ENCODE peak calls at places on chromosome 18, in seven cellular contexts. N, K, Y, M, A, O and J are unnamed samples.

GRCh38 chr18:12432196-12432595 is 24.5 kb downstream of the PRELID3A start:
- DNase-seq in A (no peak), Y (no peak), N (no peak), O (no peak), K (no peak), M (no peak), J (no peak)

GRCh38 chr18:52427521-52428175 is 87.7 kb downstream of the DCC start:
- DNase-seq in N (no peak), K (no peak), Y (no peak), A (no peak), M (no peak), O (no peak), J (no peak)

GRCh38 chr18:76428396-76429261 is 66.4 kb downstream of the ZNF516 start:
- DNase-seq in K (no peak), N (no peak), A (no peak), M (peak; percentile 85), Y (peak; percentile 21), O (peak; percentile 22), J (peak; percentile 44)

GRCh38 chr18:57223160-57223870 is 76.4 kb downstream of the BOD1L2 start:
- DNase-seq in N (no peak), M (no peak), K (peak; percentile 56), A (no peak), O (no peak), Y (peak; percentile 1), J (peak; percentile 9)

GRCh38 chr18:59769105-59769865 is 72.1 kb upstream of the CCBE1 start:
- DNase-seq in Y (peak; percentile 46), O (no peak), N (no peak), M (no peak), A (peak; percentile 42), K (peak; percentile 58), J (peak; percentile 83)

GRCh38 chr18:48994044-48994651 is 43.4 kb upstream of the SMAD7 start:
- DNase-seq in Y (peak; percentile 87), A (peak; percentile 84), N (peak; percentile 97), O (peak; percentile 87), M (no peak), K (no peak), J (peak; percentile 87)

GRCh38 chr18:48541026-48541746 is 2.4 kb downstream of the CTIF start:
- DNase-seq in N (no peak), K (peak; percentile 80), M (peak; percentile 80), O (peak; percentile 61), Y (peak; percentile 87), A (peak; percentile 76), J (peak; percentile 87)

GRCh38 chr18:12839526-12840196 is 44.4 kb downstream of the PTPN2 start:
- DNase-seq in Y (peak; percentile 34), O (no peak), M (no peak), N (no peak), K (peak; percentile 42), A (peak; percentile 31), J (peak; percentile 60)

GRCh38 chr18:72541871-72542690 is 2.1 kb downstream of the CBLN2 start:
- DNase-seq in A (no peak), K (no peak), Y (no peak), N (no peak), O (no peak), M (no peak), J (no peak)

GRCh38 chr18:55794288-55795052 is 206.5 kb upstream of the TCF4 start:
- DNase-seq in K (no peak), Y (peak; percentile 51), A (peak; percentile 49), O (no peak), M (no peak), N (no peak), J (peak; percentile 66)
- H3K4me3 ChIP-seq in K (no peak overlapping the region), Y (no peak overlapping the region), A (no peak overlapping the region), O (no peak overlapping the region), M (no peak overlapping the region), N (no peak overlapping the region), J (peak overlapping the region; percentile 18)

GRCh38 chr18:62876828-62877227 is 161.5 kb downstream of the PHLPP1 start:
- DNase-seq in O (no peak), N (no peak), A (peak; percentile 33), K (no peak), Y (peak; percentile 50), M (no peak), J (peak; percentile 19)

GRCh38 chr18:62875320-62875719 is 160.0 kb downstream of the PHLPP1 start:
- DNase-seq in Y (no peak), O (no peak), N (no peak), K (no peak), M (no peak), A (no peak), J (no peak)

GRCh38 chr18:62876106-62876505 is 160.8 kb downstream of the PHLPP1 start:
- DNase-seq in N (no peak), Y (peak; percentile 28), K (no peak), M (no peak), O (no peak), A (no peak), J (no peak)

GRCh38 chr18:62878305-62878704 is 163.0 kb downstream of the PHLPP1 start:
- DNase-seq in Y (no peak), A (no peak), N (no peak), O (no peak), M (no peak), K (no peak), J (peak; percentile 59)

DNA sequence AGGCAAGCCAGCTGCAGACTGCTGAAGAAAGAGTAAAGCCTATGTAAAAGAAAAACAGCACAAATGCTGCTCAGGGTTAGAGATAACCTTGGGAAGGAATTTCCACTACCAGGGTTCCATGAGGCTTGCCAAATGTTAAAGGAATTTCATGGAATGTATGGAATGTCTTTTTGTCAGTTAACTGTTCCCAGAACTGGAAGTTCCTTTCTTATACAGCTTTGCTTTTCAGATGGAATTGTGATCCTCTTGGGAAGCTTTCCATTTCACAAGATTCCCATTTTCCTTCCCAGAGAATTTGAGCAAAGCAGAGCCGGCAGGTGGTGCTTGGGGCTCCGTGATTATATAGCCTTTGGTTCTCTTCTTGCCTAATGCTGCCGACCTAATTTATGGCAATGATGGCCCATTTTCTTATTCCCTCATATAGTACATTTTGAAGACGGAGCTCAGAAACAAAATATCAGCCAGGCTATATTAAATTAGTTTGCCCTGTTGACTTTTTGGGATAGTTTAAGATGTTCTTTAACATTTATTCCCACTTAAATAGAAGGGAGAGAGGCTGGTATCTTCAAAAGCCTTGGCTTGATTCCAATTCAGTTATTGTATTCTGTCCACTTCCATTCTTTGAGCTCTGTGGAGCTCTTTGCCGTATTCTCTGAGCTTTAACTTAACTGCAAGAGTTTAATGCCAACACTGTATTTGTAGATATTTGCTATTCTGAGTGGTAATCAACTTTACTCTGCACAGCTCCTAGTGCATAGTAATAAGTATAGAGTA is 162.3 kb downstream of the PHLPP1 start:
- DNase-seq in N (no peak), Y (peak; percentile 86), O (peak; percentile 25), M (no peak), K (no peak), A (peak; percentile 83), J (peak; percentile 83)
- TF ChIP-seq CTCF in N (peak; percentile 15), Y (no peak), O (peak; percentile 40), M (no peak), K (no peak), A (peak; percentile 2), J (peak; percentile 26)

GRCh38 chr18:63315879-63316278 is 3.7 kb downstream of the BCL2 start:
- DNase-seq in K (no peak), Y (peak; percentile 30), A (peak; percentile 37), N (no peak), M (no peak), O (no peak), J (no peak)
- H3K4me3 ChIP-seq in K (no peak overlapping the region), Y (no peak overlapping the region), A (no peak overlapping the region), N (no peak overlapping the region), M (no peak overlapping the region), O (no peak overlapping the region), J (no peak overlapping the region)

DNA sequence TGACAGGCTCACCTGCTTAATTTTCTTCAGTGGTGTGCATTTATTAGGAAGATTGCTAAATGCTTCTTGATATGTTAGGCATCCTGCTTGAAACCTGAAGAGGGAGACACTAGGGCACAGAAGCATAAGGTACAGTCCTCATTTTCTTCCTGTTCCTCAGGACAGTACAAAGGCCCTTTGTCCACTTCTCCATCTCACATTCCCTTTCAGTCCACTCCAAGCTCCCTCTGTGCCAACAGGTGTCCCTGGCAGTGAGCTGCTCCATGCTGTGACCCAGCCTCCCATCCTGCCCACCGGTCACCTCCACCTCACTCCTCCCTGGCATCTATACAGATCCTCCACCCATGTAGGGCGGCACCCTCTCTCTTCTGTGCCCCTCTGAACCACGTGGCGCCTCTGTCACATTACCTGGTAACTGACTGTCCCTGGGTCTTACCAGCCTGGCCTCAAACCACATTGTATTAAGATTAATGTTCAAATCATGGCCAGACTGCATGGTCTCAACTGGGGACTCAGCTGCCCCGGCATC is 162.8 kb downstream of the VAPA start:
- DNase-seq in N (no peak), Y (no peak), M (no peak), O (no peak), K (peak; percentile 26), A (no peak), J (no peak)
- TF ChIP-seq CTCF in N (no peak), Y (no peak), M (no peak), O (peak; percentile 10), K (no peak), A (no peak), J (no peak)

GRCh38 chr18:22282311-22283235 is 113.2 kb downstream of the GATA6 start:
- DNase-seq in N (peak; percentile 13), A (peak; percentile 99), K (peak; percentile 86), Y (peak; percentile 98), M (no peak), O (peak; percentile 92), J (peak; percentile 58)

GRCh38 chr18:22278798-22279197 is 109.4 kb downstream of the GATA6 start:
- DNase-seq in N (no peak), Y (no peak), M (no peak), K (no peak), A (no peak), O (no peak), J (no peak)

GRCh38 chr18:22280453-22280750 is 111.0 kb downstream of the GATA6 start:
- DNase-seq in Y (no peak), N (peak; percentile 7), K (no peak), M (no peak), O (no peak), A (no peak), J (no peak)

GRCh38 chr18:22277758-22278157 is 108.4 kb downstream of the GATA6 start:
- DNase-seq in O (no peak), A (no peak), M (no peak), K (no peak), N (no peak), Y (no peak), J (no peak)

GRCh38 chr18:22279741-22280452 is 110.5 kb downstream of the GATA6 start:
- DNase-seq in M (no peak), A (peak; percentile 93), K (no peak), O (peak; percentile 9), Y (peak; percentile 92), N (no peak), J (peak; percentile 89)
- H3K4me3 ChIP-seq in M (no peak overlapping the region), A (no peak overlapping the region), K (no peak overlapping the region), O (no peak overlapping the region), Y (no peak overlapping the region), N (no peak overlapping the region), J (no peak overlapping the region)

DNA sequence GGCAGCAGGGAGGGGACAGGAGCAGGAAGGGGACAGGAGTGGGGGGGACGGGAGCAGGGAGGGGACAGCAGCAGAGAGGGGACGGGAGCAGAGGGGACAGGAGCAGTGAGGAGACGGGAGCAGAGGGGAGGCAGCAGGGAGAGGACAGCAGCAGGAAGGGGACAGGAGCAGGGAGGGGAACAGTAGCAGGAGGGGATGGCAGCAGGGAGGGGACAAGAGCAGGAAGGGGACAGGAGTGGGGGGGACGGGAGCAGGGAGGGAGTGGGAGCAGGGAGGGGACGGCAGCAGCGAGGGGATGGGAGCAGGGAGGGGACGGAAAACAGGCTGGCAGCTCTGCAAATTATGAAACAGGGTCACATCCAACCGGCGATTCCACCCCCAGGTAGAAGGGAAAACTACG is 39.6 kb downstream of the SLC66A2 start:
- DNase-seq in N (no peak), M (peak; percentile 69), K (no peak), A (no peak), O (no peak), Y (no peak), J (no peak)
- TF ChIP-seq CTCF in N (no peak), M (no peak), K (no peak), A (no peak), O (no peak), Y (no peak), J (no peak)